ENCODE peak calls at places on chromosomes 11 and 22, in eight cellular contexts. T is cardiac fibroblast; D is T-helper 1 cell; O is astrocyte of the cerebellum; X is stimulated activated CD4-positive, alpha-beta T cell treated with anti-CD3 and anti-CD28 coated beads, Interleukin-4, amount 100 ng/mL, for 48 hours; A is NCI-H510A treated with DMSO at 0.1 percent for 48 hours; I is RPMI8226; F is GM04504. C is an unnamed sample.

GRCh38 chr11:4697583-4697982 is at the start of gene OR51E2:
- DNase-seq in T (peak; percentile 70), D (no peak), O (peak; percentile 0), X (no peak), A (peak; percentile 92), I (no peak), F (peak; percentile 3), C (peak; percentile 49)

GRCh38 chr22:24359452-24360120 is 67.8 kb upstream of the ADORA2A start:
- DNase-seq in T (no peak), D (no peak), O (no peak), X (no peak), A (no peak), I (no peak), F (no peak), C (no peak)

GRCh38 chr11:39741066-39741465 is 1718.4 kb downstream of the LRRC4C start:
- DNase-seq in T (no peak), D (no peak), O (no peak), X (no peak), A (no peak), I (no peak), F (no peak), C (peak; percentile 59)

GRCh38 chr11:23278121-23278520 is 417.8 kb upstream of the CCDC179 start:
- DNase-seq in T (peak; percentile 36), D (no peak), O (peak; percentile 34), X (no peak), A (no peak), I (no peak), F (no peak), C (no peak)

GRCh38 chr11:29321293-29322132 is 695.3 kb downstream of the KCNA4 start:
- DNase-seq in T (peak; percentile 68), D (no peak), O (no peak), X (no peak), A (no peak), I (no peak), F (no peak), C (peak; percentile 55)

GRCh38 chr11:28176231-28176853 is 68.2 kb downstream of the METTL15 start:
- DNase-seq in T (peak; percentile 11), D (no peak), O (no peak), X (no peak), A (no peak), I (no peak), F (no peak), C (no peak)

GRCh38 chr22:37790234-37790633 is 17.5 kb upstream of the GCAT start:
- DNase-seq in T (no peak), D (no peak), O (no peak), X (no peak), A (no peak), I (no peak), F (no peak), C (no peak)

GRCh38 chr22:46209262-46209661 is 40.8 kb downstream of the CDPF1 start:
- DNase-seq in T (no peak), D (no peak), O (no peak), X (no peak), A (no peak), I (no peak), F (no peak), C (no peak)

GRCh38 chr11:123301696-123302400 is 106.8 kb upstream of the CLMP start:
- DNase-seq in T (peak; percentile 37), D (peak; percentile 25), O (no peak), X (peak; percentile 68), A (no peak), I (peak; percentile 33), F (no peak), C (peak; percentile 82)

GRCh38 chr11:126122863-126123262 is 60.2 kb upstream of the CDON start:
- DNase-seq in T (no peak), D (no peak), O (no peak), X (no peak), A (no peak), I (no peak), F (peak; percentile 75), C (no peak)

GRCh38 chr11:92024788-92025187 is 199.8 kb upstream of the FAT3 start:
- DNase-seq in T (no peak), D (no peak), O (no peak), X (no peak), A (no peak), I (no peak), F (no peak), C (no peak)

GRCh38 chr11:17275376-17276235 is 933 bp upstream of the NUCB2 start:
- DNase-seq in T (no peak), D (no peak), O (no peak), X (no peak), A (no peak), I (no peak), F (no peak), C (no peak)

GRCh38 chr11:119992171-119993051 is 145.5 kb downstream of the TRIM29 start:
- DNase-seq in T (no peak), D (no peak), O (no peak), X (no peak), A (no peak), I (no peak), F (no peak), C (no peak)

GRCh38 chr11:59164028-59164427 is 7.9 kb upstream of the DTX4 start:
- DNase-seq in T (no peak), D (no peak), O (no peak), X (no peak), A (no peak), I (no peak), F (no peak), C (no peak)

GRCh38 chr11:95443386-95443785 is 212.4 kb upstream of the SESN3 start:
- DNase-seq in T (no peak), D (no peak), O (no peak), X (peak; percentile 9), A (no peak), I (peak; percentile 32), F (no peak), C (no peak)

GRCh38 chr22:27269751-27270586 is 531.6 kb downstream of the MN1 start:
- DNase-seq in T (no peak), D (no peak), O (no peak), X (no peak), A (no peak), I (no peak), F (no peak), C (no peak)

GRCh38 chr22:17638182-17638431 is 450 bp upstream of the BCL2L13 start:
- DNase-seq in T (no peak), D (no peak), O (no peak), X (peak; percentile 3), A (peak; percentile 75), I (peak; percentile 2), F (no peak), C (no peak)

GRCh38 chr11:63892233-63892632 is 24.7 kb downstream of the RCOR2 start:
- DNase-seq in T (peak; percentile 31), D (no peak), O (peak; percentile 40), X (no peak), A (no peak), I (no peak), F (no peak), C (peak; percentile 42)

GRCh38 chr22:31639640-31640039 is 22.4 kb downstream of the PISD start:
- DNase-seq in T (no peak), D (no peak), O (no peak), X (no peak), A (no peak), I (no peak), F (no peak), C (no peak)

GRCh38 chr11:10899542-10899830 is 41.6 kb upstream of the ZBED5 start:
- DNase-seq in T (no peak), D (no peak), O (no peak), X (no peak), A (no peak), I (no peak), F (no peak), C (peak; percentile 62)

GRCh38 chr11:2132229-2132620 is 7.0 kb downstream of the IGF2 start:
- DNase-seq in T (no peak), D (no peak), O (no peak), X (no peak), A (no peak), I (no peak), F (no peak), C (no peak)

GRCh38 chr11:29211205-29211604 is 805.6 kb downstream of the KCNA4 start:
- DNase-seq in T (no peak), D (no peak), O (no peak), X (no peak), A (no peak), I (no peak), F (no peak), C (no peak)

GRCh38 chr22:28155808-28156207 is 236.8 kb upstream of the PITPNB start:
- DNase-seq in T (no peak), D (no peak), O (no peak), X (no peak), A (no peak), I (no peak), F (no peak), C (no peak)